ENCODE peak calls at places on chromosomes 12 and 14, in eight cellular contexts. W is glutamatergic neuron; U is AG10803; Q is T-helper 17 cell; V is NCI-H1417; F is psoas muscle; E is sciatic nerve; G is CD4-positive, alpha-beta T cell. N is an unnamed sample.

GRCh38 chr12:9391751-9392240 is 183.6 kb upstream of the PZP start:
- DNase-seq in Q (no peak), G (no peak), W (no peak), E (no peak), F (no peak), V (peak), U (no peak), N (no peak)

GRCh38 chr14:99519931-99520421 is 38.8 kb downstream of the CCNK start:
- DNase-seq in E (peak), W (peak), U (no peak), Q (no peak), F (no peak), G (no peak), V (no peak), N (no peak)

GRCh38 chr12:76199808-76200207 is 115.3 kb upstream of the NAP1L1 start:
- DNase-seq in V (no peak), G (no peak), F (no peak), W (no peak), U (peak), Q (no peak), E (no peak), N (no peak)

GRCh38 chr12:12405882-12406281 is 49.0 kb downstream of the BORCS5 start:
- DNase-seq in V (no peak), F (no peak), U (no peak), Q (no peak), W (no peak), G (no peak), E (no peak), N (no peak)

GRCh38 chr12:73321776-73322175 is 1049.6 kb downstream of the TRHDE start:
- DNase-seq in G (no peak), E (no peak), U (no peak), F (no peak), W (no peak), Q (no peak), V (no peak), N (no peak)

GRCh38 chr14:67018720-67019119 is 170.5 kb upstream of the GARIN2 start:
- DNase-seq in V (no peak), U (no peak), F (no peak), G (no peak), E (no peak), Q (no peak), W (no peak), N (no peak)

GRCh38 chr14:100648474-100649172 is 61.4 kb upstream of the BEGAIN start:
- DNase-seq in F (no peak), G (no peak), V (no peak), E (no peak), Q (no peak), W (no peak), U (no peak), N (no peak)

GRCh38 chr14:63928744-63929174 is 76.0 kb downstream of the SYNE2 start:
- DNase-seq in G (no peak), V (no peak), F (no peak), W (no peak), E (no peak), U (peak), Q (no peak), N (no peak)

GRCh38 chr14:101118746-101119610 is 215.5 kb upstream of the RTL1 start:
- DNase-seq in W (no peak), V (peak), G (no peak), U (no peak), F (peak), Q (no peak), E (peak), N (no peak)

GRCh38 chr14:96103075-96103474 is 63.9 kb downstream of the C14orf132 start:
- DNase-seq in W (no peak), Q (no peak), F (no peak), V (no peak), U (no peak), G (no peak), E (no peak), N (no peak)

GRCh38 chr12:63918788-63919300 is 74.3 kb downstream of the SRGAP1 start:
- DNase-seq in F (no peak), W (peak), Q (no peak), E (no peak), U (peak), V (no peak), G (no peak), N (no peak)